ENCODE peak calls at places on chromosomes 6 and 20, in four cellular contexts. One of them, this sample, is unnamed.
A peak's percentile ranks its signal among the peaks of the same experiment; 100 is the strongest.

GRCh38 chr6:138099832-138100231 is 7.4 kb downstream of the PERP start:
- DNase-seq in small intestine: no peak
- DNase-seq in A673: no peak
- DNase-seq in DND-41: no peak
- DNase-seq in this sample: no peak

GRCh38 chr6:44411141-44411540 is 23.6 kb downstream of the CDC5L start:
- DNase-seq in small intestine: no peak
- DNase-seq in A673: no peak
- DNase-seq in DND-41: no peak
- DNase-seq in this sample: no peak

GRCh38 chr6:136955123-136955522 is 33.0 kb downstream of the SLC35D3 start:
- DNase-seq in small intestine: no peak
- DNase-seq in A673: no peak
- DNase-seq in DND-41: no peak
- DNase-seq in this sample: no peak

GRCh38 chr20:8176276-8176675 is 44.2 kb downstream of the PLCB1 start:
- DNase-seq in small intestine: no peak
- DNase-seq in A673: no peak
- DNase-seq in DND-41: no peak
- DNase-seq in this sample: no peak

GRCh38 chr6:154414021-154414813 is 57.6 kb upstream of the IPCEF1 start:
- DNase-seq in small intestine: no peak
- DNase-seq in A673: no peak
- DNase-seq in DND-41: no peak
- DNase-seq in this sample: no peak

GRCh38 chr6:123745877-123746276 is 57.8 kb upstream of the NKAIN2 start:
- DNase-seq in small intestine: no peak
- DNase-seq in A673: no peak
- DNase-seq in DND-41: no peak
- DNase-seq in this sample: no peak

GRCh38 chr20:53664121-53664520 is 70.5 kb upstream of the ZNF217 start:
- DNase-seq in small intestine: peak; percentile 10
- DNase-seq in A673: peak; percentile 53
- DNase-seq in DND-41: no peak
- DNase-seq in this sample: no peak

GRCh38 chr6:40251609-40252008 is 317.3 kb upstream of the MOCS1 start:
- DNase-seq in small intestine: peak; percentile 38
- DNase-seq in A673: peak; percentile 67
- DNase-seq in DND-41: no peak
- DNase-seq in this sample: no peak

GRCh38 chr6:103002282-103002681 is 1608.8 kb downstream of the GRIK2 start:
- DNase-seq in small intestine: no peak
- DNase-seq in A673: peak; percentile 35
- DNase-seq in DND-41: no peak
- DNase-seq in this sample: no peak

GRCh38 chr6:166307981-166308768 is at the start of gene PRR18:
- DNase-seq in small intestine: peak; percentile 32
- DNase-seq in A673: no peak
- DNase-seq in DND-41: no peak
- DNase-seq in this sample: no peak

GRCh38 chr6:169109821-169110220 is 143.8 kb downstream of the THBS2 start:
- DNase-seq in small intestine: no peak
- DNase-seq in A673: no peak
- DNase-seq in DND-41: no peak
- DNase-seq in this sample: no peak
- H3K4me3 ChIP-seq in small intestine: no peak overlapping the region
- H3K4me3 ChIP-seq in A673: no peak overlapping the region
- H3K4me3 ChIP-seq in DND-41: no peak overlapping the region
- H3K4me3 ChIP-seq in this sample: no peak overlapping the region

GRCh38 chr6:149130093-149130872 is 187.2 kb upstream of the TAB2 start:
- DNase-seq in small intestine: no peak
- DNase-seq in A673: no peak
- DNase-seq in DND-41: no peak
- DNase-seq in this sample: no peak
- H3K27me3 ChIP-seq in small intestine: no peaks in the 10 kb centered on the region
- H3K27me3 ChIP-seq in A673: no peaks in the 10 kb centered on the region
- H3K27me3 ChIP-seq in DND-41: no peaks in the 10 kb centered on the region
- H3K27me3 ChIP-seq in this sample: no peaks in the 10 kb centered on the region

GRCh38 chr6:92930212-92930611 is 489.1 kb downstream of the EPHA7 start:
- DNase-seq in small intestine: no peak
- DNase-seq in A673: peak; percentile 77
- DNase-seq in DND-41: no peak
- DNase-seq in this sample: no peak
- H3K4me3 ChIP-seq in small intestine: no peak overlapping the region
- H3K4me3 ChIP-seq in A673: no peak overlapping the region
- H3K4me3 ChIP-seq in DND-41: no peak overlapping the region
- H3K4me3 ChIP-seq in this sample: no peak overlapping the region

GRCh38 chr6:129287778-129288177 is 404.8 kb downstream of the LAMA2 start:
- DNase-seq in small intestine: no peak
- DNase-seq in A673: no peak
- DNase-seq in DND-41: no peak
- DNase-seq in this sample: no peak
- H3K27me3 ChIP-seq in small intestine: no peaks in the 10 kb centered on the region
- H3K27me3 ChIP-seq in A673: no peaks in the 10 kb centered on the region
- H3K27me3 ChIP-seq in DND-41: peaks cover 10% of the 10 kb centered on the region
- H3K27me3 ChIP-seq in this sample: no peaks in the 10 kb centered on the region

GRCh38 chr20:59576216-59576953 is 28.0 kb upstream of the PHACTR3 start:
- DNase-seq in small intestine: no peak
- DNase-seq in A673: no peak
- DNase-seq in DND-41: no peak
- DNase-seq in this sample: no peak
- H3K4me3 ChIP-seq in small intestine: no peak overlapping the region
- H3K4me3 ChIP-seq in A673: no peak overlapping the region
- H3K4me3 ChIP-seq in DND-41: no peak overlapping the region
- H3K4me3 ChIP-seq in this sample: no peak overlapping the region

GRCh38 chr20:58224974-58225373 is 3.5 kb downstream of the ANKRD60 start:
- DNase-seq in small intestine: no peak
- DNase-seq in A673: no peak
- DNase-seq in DND-41: no peak
- DNase-seq in this sample: no peak
- H3K27me3 ChIP-seq in small intestine: peaks cover 36% of the 10 kb centered on the region
- H3K27me3 ChIP-seq in A673: peaks cover 28% of the 10 kb centered on the region
- H3K27me3 ChIP-seq in DND-41: peaks cover 34% of the 10 kb centered on the region
- H3K27me3 ChIP-seq in this sample: no peaks in the 10 kb centered on the region

DNA sequence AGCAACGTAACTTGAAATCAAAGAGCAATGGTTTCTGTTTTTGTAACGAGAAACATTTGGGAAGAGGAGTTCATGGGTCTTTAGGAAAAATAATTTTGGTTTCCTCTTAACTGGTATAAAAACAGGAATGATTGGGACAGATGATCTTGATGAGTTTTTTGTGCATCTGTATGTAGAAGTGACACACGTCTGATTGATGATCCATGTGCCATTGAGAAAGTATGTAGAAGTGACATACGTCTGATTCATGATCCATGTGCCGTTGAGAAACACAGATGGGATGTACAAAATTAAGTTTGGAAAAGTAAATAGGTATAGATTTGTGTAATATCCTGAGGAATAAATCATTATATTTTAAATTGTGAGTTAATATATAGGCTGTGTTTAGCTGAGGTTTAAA is 2.1 kb downstream of the KIAA1586 start:
- DNase-seq in small intestine: no peak
- DNase-seq in A673: no peak
- DNase-seq in DND-41: no peak
- DNase-seq in this sample: no peak
- H3K4me3 ChIP-seq in small intestine: no peak overlapping the region
- H3K4me3 ChIP-seq in A673: peak overlapping the region; percentile 30
- H3K4me3 ChIP-seq in DND-41: peak overlapping the region; percentile 52
- H3K4me3 ChIP-seq in this sample: no peak overlapping the region

GRCh38 chr6:5091210-5091609 is 6.1 kb downstream of the PPP1R3G start:
- DNase-seq in small intestine: no peak
- DNase-seq in A673: no peak
- DNase-seq in DND-41: no peak
- DNase-seq in this sample: no peak

GRCh38 chr6:5091646-5092045 is 6.5 kb downstream of the PPP1R3G start:
- DNase-seq in small intestine: no peak
- DNase-seq in A673: no peak
- DNase-seq in DND-41: no peak
- DNase-seq in this sample: no peak

GRCh38 chr6:5088780-5089179 is 3.6 kb downstream of the PPP1R3G start:
- DNase-seq in small intestine: no peak
- DNase-seq in A673: no peak
- DNase-seq in DND-41: no peak
- DNase-seq in this sample: no peak

GRCh38 chr6:5089821-5090449 is 4.8 kb downstream of the PPP1R3G start:
- DNase-seq in small intestine: no peak
- DNase-seq in A673: no peak
- DNase-seq in DND-41: no peak
- DNase-seq in this sample: no peak

DNA sequence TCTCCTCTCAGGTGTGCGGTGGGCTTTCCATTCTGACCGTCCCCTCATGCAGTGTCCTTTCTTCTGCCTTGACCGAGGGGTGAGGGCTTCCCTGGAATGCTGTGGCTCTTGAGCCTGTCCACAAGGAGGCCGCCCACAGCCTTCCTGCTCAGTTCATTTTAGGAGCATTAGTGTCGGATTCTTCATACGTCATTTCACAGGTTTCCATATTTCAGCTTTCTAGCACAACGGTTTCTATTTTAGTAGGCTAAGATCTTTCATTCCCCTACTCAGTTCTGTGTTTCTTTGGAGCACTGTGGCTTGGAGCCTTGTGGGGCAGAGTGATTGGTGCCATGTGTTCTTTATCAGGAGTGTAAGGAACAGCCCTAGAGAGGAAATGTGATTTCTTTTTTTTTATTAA is 5.5 kb downstream of the PPP1R3G start:
- DNase-seq in small intestine: no peak
- DNase-seq in A673: no peak
- DNase-seq in DND-41: no peak
- DNase-seq in this sample: no peak
- H3K27me3 ChIP-seq in small intestine: no peaks in the 10 kb centered on the region
- H3K27me3 ChIP-seq in A673: no peaks in the 10 kb centered on the region
- H3K27me3 ChIP-seq in DND-41: no peaks in the 10 kb centered on the region
- H3K27me3 ChIP-seq in this sample: no peaks in the 10 kb centered on the region

GRCh38 chr6:51322505-51322904 is 503.8 kb downstream of the TFAP2B start:
- DNase-seq in small intestine: no peak
- DNase-seq in A673: no peak
- DNase-seq in DND-41: no peak
- DNase-seq in this sample: no peak

GRCh38 chr6:51323056-51323455 is 504.4 kb downstream of the TFAP2B start:
- DNase-seq in small intestine: no peak
- DNase-seq in A673: no peak
- DNase-seq in DND-41: no peak
- DNase-seq in this sample: no peak

GRCh38 chr6:51314965-51315364 is 496.3 kb downstream of the TFAP2B start:
- DNase-seq in small intestine: no peak
- DNase-seq in A673: no peak
- DNase-seq in DND-41: no peak
- DNase-seq in this sample: no peak

DNA sequence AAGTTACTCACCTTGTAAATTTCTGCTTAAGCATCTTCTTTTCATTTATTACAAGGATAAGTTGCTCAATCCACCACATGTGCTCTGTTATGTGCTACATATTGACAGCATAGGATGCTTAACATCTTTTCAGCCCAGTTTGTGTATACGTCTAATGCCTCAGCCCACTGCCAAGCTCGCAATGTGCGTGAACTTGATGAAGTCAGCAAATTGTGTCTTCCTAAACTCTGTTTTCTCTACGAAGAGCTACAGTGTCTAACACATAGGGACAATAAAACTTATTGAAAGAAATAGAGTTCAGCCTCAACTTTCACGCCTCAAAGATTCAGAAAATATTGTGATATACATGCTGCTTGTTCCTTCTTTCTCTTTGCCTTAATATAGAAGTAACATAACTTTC is 500.0 kb downstream of the TFAP2B start:
- DNase-seq in small intestine: no peak
- DNase-seq in A673: no peak
- DNase-seq in DND-41: no peak
- DNase-seq in this sample: no peak
- H3K4me3 ChIP-seq in small intestine: no peak overlapping the region
- H3K4me3 ChIP-seq in A673: no peak overlapping the region
- H3K4me3 ChIP-seq in DND-41: no peak overlapping the region
- H3K4me3 ChIP-seq in this sample: no peak overlapping the region

This sample was measured in Peyer's patch.